ENCODE peak calls at places on chromosomes 13 and 19, in four cellular contexts. V is endothelial cell of umbilical vein, J is adrenal gland, L is psoas muscle. X is an unnamed sample.

GRCh38 chr13:101447852-101448251 is 4.6 kb upstream of the ITGBL1 start:
- DNase-seq in J (no peak), V (no peak), L (no peak), X (no peak)

GRCh38 chr13:97107815-97108534 is 113.7 kb upstream of the OXGR1 start:
- DNase-seq in V (no peak), J (peak), L (no peak), X (no peak)

GRCh38 chr13:112182831-112183543 is 116.0 kb downstream of the SOX1 start:
- DNase-seq in J (no peak), V (no peak), L (no peak), X (no peak)

GRCh38 chr13:20667857-20668256 is 35.6 kb upstream of the IL17D start:
- DNase-seq in J (no peak), V (no peak), L (no peak), X (no peak)

GRCh38 chr19:3319643-3320353 is 46.6 kb upstream of the NFIC start:
- DNase-seq in J (no peak), V (no peak), L (no peak), X (no peak)

GRCh38 chr19:50933640-50934039 is 19.2 kb downstream of the KLK5 start:
- DNase-seq in L (no peak), V (no peak), J (no peak), X (no peak)

GRCh38 chr19:55488986-55489710 is 912 bp downstream of the SSC5D start:
- DNase-seq in L (no peak), J (no peak), V (no peak), X (no peak)

GRCh38 chr13:113547248-113547971 is 37.1 kb upstream of the TFDP1 start:
- DNase-seq in V (peak), J (no peak), L (no peak), X (no peak)

GRCh38 chr13:61779456-61779855 is 363.8 kb upstream of the PCDH20 start:
- DNase-seq in J (no peak), L (no peak), V (no peak), X (no peak)

GRCh38 chr13:95603887-95604533 is 40.5 kb downstream of the DZIP1 start:
- DNase-seq in V (peak), J (peak), L (no peak), X (peak)

GRCh38 chr13:66675620-66676019 is 554.5 kb downstream of the PCDH9 start:
- DNase-seq in V (no peak), L (no peak), J (no peak), X (no peak)

GRCh38 chr19:18484992-18485391 is 36.9 kb downstream of the ELL start:
- DNase-seq in J (no peak), L (no peak), V (no peak), X (no peak)
- TF ChIP-seq CTCF in J (no peak), L (no peak), V (no peak), X (peak)

DNA sequence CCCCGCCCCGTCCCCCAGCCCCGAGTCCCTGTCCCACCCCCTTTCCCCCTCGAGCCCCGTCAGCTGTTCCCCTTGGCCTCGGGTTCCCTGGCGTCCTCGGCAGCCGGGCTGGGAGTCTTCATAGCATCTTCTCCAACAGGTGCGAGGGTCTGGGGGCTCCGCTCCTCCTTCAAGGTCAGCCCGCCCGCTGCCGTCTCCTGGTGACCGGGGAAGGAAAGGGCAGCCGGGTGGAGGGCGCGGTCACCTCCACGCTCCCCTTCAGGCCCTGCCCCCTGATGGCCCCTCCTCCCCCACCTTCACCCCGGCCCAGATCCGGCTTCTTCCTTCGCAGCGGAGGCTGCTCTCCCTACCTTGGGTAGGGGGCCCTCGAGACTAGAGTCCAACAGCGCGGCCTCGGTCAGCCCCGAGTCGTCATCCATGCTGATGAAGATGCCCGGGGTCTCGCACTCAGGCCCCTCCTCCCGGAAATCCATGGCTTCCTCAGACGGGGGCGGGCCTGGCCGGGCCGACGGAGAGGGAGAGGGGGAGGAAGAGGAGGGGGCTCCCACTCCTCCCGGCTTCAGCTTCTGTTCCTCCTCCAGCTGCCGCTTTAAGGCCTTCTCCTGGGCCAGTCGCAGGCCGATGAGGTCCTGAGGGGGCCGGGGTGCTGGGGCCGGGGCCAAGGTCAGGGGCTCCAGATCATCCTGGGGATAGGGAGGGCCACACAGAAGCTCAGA is 551 bp upstream of the RSPH6A start:
- DNase-seq in J (no peak), V (peak), L (no peak), X (no peak)
- H3K4me3 ChIP-seq in J (no peak), V (peak), L (peak), X (no peak)

GRCh38 chr19:16372065-16372915 is 47.7 kb downstream of the KLF2 start:
- DNase-seq in L (peak), J (no peak), V (no peak), X (no peak)
- TF ChIP-seq CTCF in L (no peak), J (no peak), V (no peak), X (no peak)

GRCh38 chr13:34696296-34696695 is 245.8 kb upstream of the NBEA start:
- DNase-seq in V (no peak), L (no peak), J (no peak), X (no peak)

GRCh38 chr13:34698953-34699352 is 243.1 kb upstream of the NBEA start:
- DNase-seq in L (no peak), J (no peak), V (no peak), X (no peak)

GRCh38 chr13:34701919-34702318 is 240.2 kb upstream of the NBEA start:
- DNase-seq in L (no peak), V (no peak), J (no peak), X (no peak)

GRCh38 chr13:34696741-34697140 is 245.3 kb upstream of the NBEA start:
- DNase-seq in L (no peak), V (no peak), J (no peak), X (no peak)

GRCh38 chr13:34700155-34700554 is 241.9 kb upstream of the NBEA start:
- DNase-seq in J (no peak), V (no peak), L (no peak), X (no peak)
- H3K4me3 ChIP-seq in J (no peak), V (no peak), L (no peak), X (no peak)

GRCh38 chr13:78762825-78763224 is 103.9 kb upstream of the OBI1 start:
- DNase-seq in J (no peak), L (no peak), V (peak), X (no peak)

GRCh38 chr13:78764665-78765064 is 105.7 kb upstream of the OBI1 start:
- DNase-seq in L (no peak), J (no peak), V (no peak), X (no peak)

GRCh38 chr13:78758549-78758948 is 99.6 kb upstream of the OBI1 start:
- DNase-seq in V (no peak), J (peak), L (no peak), X (no peak)

GRCh38 chr13:78759704-78760103 is 100.7 kb upstream of the OBI1 start:
- DNase-seq in J (no peak), L (no peak), V (no peak), X (no peak)
- TF ChIP-seq CTCF in J (no peak), L (no peak), V (no peak), X (peak)

DNA sequence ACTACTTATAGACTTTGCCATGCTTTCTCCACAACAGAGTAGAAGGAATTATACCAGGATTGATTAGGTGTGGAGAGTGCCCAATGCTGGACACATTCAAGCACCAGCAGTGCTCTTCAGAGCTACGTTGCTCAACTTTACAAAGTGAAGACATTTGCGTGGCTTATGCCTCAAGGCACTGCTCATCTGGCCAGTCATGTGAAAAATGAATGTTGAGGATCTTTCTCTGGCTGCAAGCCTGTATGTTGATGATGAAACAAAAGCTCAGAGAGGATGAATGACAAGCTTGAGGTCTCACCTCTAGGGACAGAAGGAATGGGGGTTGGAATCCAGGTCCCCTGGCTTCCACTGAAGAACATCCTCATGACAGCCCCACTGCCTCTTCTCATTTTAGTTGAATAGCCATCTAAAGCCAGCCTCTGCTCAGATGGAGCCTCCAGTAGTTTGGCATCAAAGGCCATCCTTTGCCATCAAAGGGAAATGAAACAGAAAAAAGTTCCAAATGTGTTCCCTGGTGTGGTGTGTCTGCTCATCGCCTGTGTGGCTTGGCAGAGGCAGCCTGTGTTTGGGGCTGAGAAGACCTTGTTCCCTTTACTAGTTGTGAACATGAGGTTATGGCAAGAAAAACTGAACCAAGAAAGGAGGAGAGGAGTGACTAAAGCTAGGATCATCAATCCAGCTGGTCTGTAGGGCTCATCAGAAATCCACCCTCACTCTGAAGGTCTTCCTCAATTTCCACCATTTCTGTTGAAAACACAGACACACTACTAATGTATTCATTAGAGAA is 114.0 kb upstream of the KL start:
- DNase-seq in V (no peak), L (peak), J (no peak), X (peak)
- H3K4me3 ChIP-seq in V (no peak), L (peak), J (no peak), X (no peak)

DNA sequence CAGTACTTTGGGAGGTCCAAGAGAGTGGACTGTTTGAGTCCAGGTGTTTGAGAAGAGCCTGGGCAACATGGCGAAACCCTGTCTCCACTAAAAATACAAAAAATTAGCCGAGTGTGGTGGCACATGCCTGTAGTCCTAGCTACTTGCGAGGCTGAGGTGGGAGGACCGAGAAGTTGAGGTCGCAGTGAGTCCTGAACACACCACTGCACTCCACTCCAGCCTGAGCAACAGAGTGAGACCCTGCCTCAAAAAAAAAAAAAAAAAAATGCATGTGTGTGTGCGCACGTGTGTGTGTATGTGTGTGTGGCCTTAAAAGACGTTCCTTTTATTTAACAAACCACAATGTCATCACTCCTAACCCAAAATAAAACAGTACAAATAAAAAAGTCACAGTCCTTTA is 62.6 kb downstream of the MAP4K1 start:
- DNase-seq in L (no peak), V (no peak), J (no peak), X (no peak)
- TF ChIP-seq CTCF in L (no peak), V (no peak), J (no peak), X (no peak)